ENCODE peak calls at places on chromosomes 2 and 18, in seven cellular contexts. X, H, R, N, V, U and S are unnamed samples.

GRCh38 chr18:28581503-28582169 is 404.7 kb upstream of the CDH2 start:
- DNase-seq in X (no peak), H (no peak), R (no peak), N (no peak), V (no peak), U (peak; percentile 3), S (no peak)

GRCh38 chr18:10239138-10239537 is 215.3 kb upstream of the APCDD1 start:
- DNase-seq in X (peak; percentile 38), H (no peak), R (no peak), N (no peak), V (no peak), U (no peak), S (no peak)

GRCh38 chr2:19600506-19600905 is 242.1 kb upstream of the OSR1 start:
- DNase-seq in X (no peak), H (no peak), R (no peak), N (no peak), V (no peak), U (no peak), S (no peak)

GRCh38 chr2:98807221-98807620 is 76.3 kb upstream of the MGAT4A start:
- DNase-seq in X (no peak), H (no peak), R (no peak), N (no peak), V (no peak), U (no peak), S (no peak)

GRCh38 chr2:20900052-20900636 is 77.2 kb upstream of the LDAH start:
- DNase-seq in X (no peak), H (no peak), R (no peak), N (no peak), V (no peak), U (peak; percentile 64), S (no peak)

GRCh38 chr2:217469203-217469810 is 533.5 kb downstream of the TNS1 start:
- DNase-seq in X (no peak), H (no peak), R (no peak), N (no peak), V (no peak), U (no peak), S (no peak)

GRCh38 chr2:234457421-234457820 is 39.5 kb downstream of the ARL4C start:
- DNase-seq in X (no peak), H (no peak), R (no peak), N (no peak), V (peak; percentile 15), U (no peak), S (no peak)

GRCh38 chr2:98769784-98770183 is 38.9 kb upstream of the MGAT4A start:
- DNase-seq in X (no peak), H (peak; percentile 37), R (no peak), N (no peak), V (no peak), U (no peak), S (peak; percentile 59)

GRCh38 chr2:179842498-179843153 is 18.8 kb downstream of the ZNF385B start:
- DNase-seq in X (no peak), H (no peak), R (peak; percentile 72), N (no peak), V (no peak), U (peak; percentile 70), S (peak; percentile 62)

GRCh38 chr18:11004951-11005350 is 144.4 kb downstream of the PIEZO2 start:
- DNase-seq in X (no peak), H (no peak), R (no peak), N (no peak), V (no peak), U (no peak), S (no peak)

GRCh38 chr2:231308219-231308618 is 87.3 kb upstream of the B3GNT7 start:
- DNase-seq in X (no peak), H (no peak), R (no peak), N (no peak), V (no peak), U (no peak), S (no peak)

GRCh38 chr2:12099374-12099773 is 352.9 kb downstream of the LPIN1 start:
- DNase-seq in X (no peak), H (no peak), R (no peak), N (no peak), V (no peak), U (no peak), S (no peak)

GRCh38 chr18:55083461-55083860 is 124.2 kb upstream of the CCDC68 start:
- DNase-seq in X (no peak), H (no peak), R (no peak), N (no peak), V (peak; percentile 11), U (no peak), S (no peak)

GRCh38 chr18:72544092-72544886 is at the start of gene CBLN2:
- DNase-seq in X (no peak), H (no peak), R (peak; percentile 61), N (no peak), V (peak; percentile 8), U (peak; percentile 92), S (peak; percentile 90)

GRCh38 chr2:239389414-239390329 is 11.1 kb downstream of the HDAC4 start:
- DNase-seq in X (no peak), H (no peak), R (no peak), N (peak; percentile 57), V (no peak), U (no peak), S (peak; percentile 22)

GRCh38 chr2:195563857-195564512 is 93.0 kb upstream of the SLC39A10 start:
- DNase-seq in X (no peak), H (no peak), R (no peak), N (no peak), V (peak; percentile 55), U (no peak), S (no peak)

GRCh38 chr2:68837861-68838341 is 33.3 kb downstream of the BMP10 start:
- DNase-seq in X (no peak), H (no peak), R (no peak), N (no peak), V (peak; percentile 47), U (no peak), S (no peak)

GRCh38 chr2:109351164-109351756 is 222.3 kb downstream of the SH3RF3 start:
- DNase-seq in X (peak; percentile 70), H (no peak), R (no peak), N (peak; percentile 91), V (peak; percentile 54), U (no peak), S (peak; percentile 51)

GRCh38 chr2:67600946-67601345 is 203.8 kb downstream of the ETAA1 start:
- DNase-seq in X (no peak), H (no peak), R (no peak), N (no peak), V (no peak), U (no peak), S (no peak)

DNA sequence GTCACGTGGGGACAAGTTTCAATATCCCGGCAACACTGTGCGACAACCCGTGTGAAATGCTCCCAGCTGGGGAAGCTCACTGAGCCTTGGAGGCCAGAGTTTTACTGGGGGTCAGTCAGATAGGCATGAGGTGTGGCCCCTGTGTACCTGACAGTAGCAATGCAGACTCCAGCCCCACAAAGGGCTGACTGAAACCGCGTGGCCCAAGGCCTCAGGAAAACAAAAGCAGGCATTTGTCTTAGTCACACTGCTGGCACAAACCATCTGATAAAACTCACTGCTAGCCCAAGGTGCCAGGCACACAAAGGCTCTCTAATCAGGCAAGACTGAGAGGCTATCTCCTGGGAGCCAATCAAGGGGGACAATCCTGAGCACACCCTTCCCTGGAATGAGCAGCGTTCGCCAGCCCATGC is 786.6 kb upstream of the RAB6C start:
- DNase-seq in X (no peak), H (no peak), R (no peak), N (no peak), V (no peak), U (no peak), S (no peak)
- H3K4me3 ChIP-seq in X (no peak overlapping the region), H (no peak overlapping the region), R (no peak overlapping the region), N (no peak overlapping the region), V (no peak overlapping the region), U (no peak overlapping the region), S (no peak overlapping the region)

GRCh38 chr2:118852605-118853128 is 5.2 kb upstream of the EN1 start:
- DNase-seq in X (no peak), H (no peak), R (no peak), N (peak; percentile 57), V (no peak), U (peak; percentile 46), S (peak; percentile 72)

GRCh38 chr2:118853129-118853640 is 5.7 kb upstream of the EN1 start:
- DNase-seq in X (no peak), H (no peak), R (no peak), N (peak; percentile 54), V (no peak), U (no peak), S (peak; percentile 65)

GRCh38 chr2:118850171-118850900 is 2.9 kb upstream of the EN1 start:
- DNase-seq in X (no peak), H (no peak), R (no peak), N (no peak), V (no peak), U (no peak), S (peak; percentile 64)

GRCh38 chr2:118850901-118851268 is 3.4 kb upstream of the EN1 start:
- DNase-seq in X (no peak), H (no peak), R (no peak), N (no peak), V (no peak), U (no peak), S (peak; percentile 32)

GRCh38 chr2:118851650-118852049 is 4.2 kb upstream of the EN1 start:
- DNase-seq in X (no peak), H (no peak), R (no peak), N (no peak), V (no peak), U (no peak), S (peak; percentile 49)
- H3K27me3 ChIP-seq in X (peaks cover 100% of the 10 kb centered on the region), H (peaks cover 74% of the 10 kb centered on the region), R (peaks cover 95% of the 10 kb centered on the region), N (peaks cover 100% of the 10 kb centered on the region), V (peaks cover 89% of the 10 kb centered on the region), U (peaks cover 96% of the 10 kb centered on the region), S (peaks cover 95% of the 10 kb centered on the region)

DNA sequence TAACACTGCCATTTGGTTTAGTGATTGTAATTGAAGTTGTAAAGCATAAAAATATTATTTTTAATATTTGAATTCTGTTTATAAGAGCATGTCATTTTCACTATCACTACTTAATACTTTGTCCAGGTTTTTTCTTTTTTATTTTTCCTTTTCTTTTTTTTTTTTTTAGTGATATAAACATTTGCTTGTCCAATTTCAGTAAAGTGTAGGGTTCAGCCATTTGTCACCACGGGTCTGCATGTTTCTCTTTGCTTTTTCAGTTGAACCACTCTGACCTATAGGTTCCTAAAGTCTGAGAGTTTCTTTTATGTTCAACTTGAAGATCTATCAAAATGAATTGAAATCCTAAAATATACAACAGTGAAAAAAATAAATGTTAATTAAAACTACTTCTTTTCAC is 48.5 kb upstream of the SPAG16 start:
- DNase-seq in X (no peak), H (no peak), R (no peak), N (no peak), V (no peak), U (no peak), S (no peak)
- H3K4me3 ChIP-seq in X (no peak overlapping the region), H (no peak overlapping the region), R (no peak overlapping the region), N (no peak overlapping the region), V (no peak overlapping the region), U (no peak overlapping the region), S (no peak overlapping the region)

GRCh38 chr2:172102159-172102857 is 392 bp downstream of the DLX2 start:
- DNase-seq in X (no peak), H (no peak), R (peak; percentile 45), N (no peak), V (no peak), U (no peak), S (peak; percentile 67)

GRCh38 chr2:172101707-172102158 is 967 bp downstream of the DLX2 start:
- DNase-seq in X (no peak), H (no peak), R (no peak), N (no peak), V (no peak), U (peak; percentile 42), S (no peak)

GRCh38 chr2:172100080-172101007 is 2.4 kb downstream of the DLX2 start:
- DNase-seq in X (no peak), H (no peak), R (no peak), N (no peak), V (no peak), U (peak; percentile 59), S (peak; percentile 78)

GRCh38 chr2:172099472-172100079 is 3.1 kb downstream of the DLX2 start:
- DNase-seq in X (no peak), H (no peak), R (no peak), N (no peak), V (no peak), U (no peak), S (no peak)

GRCh38 chr2:172101008-172101706 is 1.5 kb downstream of the DLX2 start:
- DNase-seq in X (no peak), H (no peak), R (no peak), N (no peak), V (no peak), U (peak; percentile 33), S (peak; percentile 69)
- H3K27me3 ChIP-seq in X (peaks cover 100% of the 10 kb centered on the region), H (peaks cover 97% of the 10 kb centered on the region), R (peaks cover 72% of the 10 kb centered on the region), N (peaks cover 100% of the 10 kb centered on the region), V (peaks cover 2% of the 10 kb centered on the region), U (peaks cover 29% of the 10 kb centered on the region), S (peaks cover 95% of the 10 kb centered on the region)